ENCODE peak calls at places on chromosomes 5 and 9, in five cellular contexts. E, H, I, P and D are unnamed samples.

GRCh38 chr5:5710471-5710870 is 288.0 kb downstream of the ICE1 start:
- DNase-seq in E (peak), P (no peak), H (no peak), I (no peak), D (no peak)

GRCh38 chr9:34590376-34591090 is 1.0 kb upstream of the CNTFR start:
- DNase-seq in E (no peak), P (no peak), I (no peak), H (no peak), D (no peak)

GRCh38 chr9:118929317-118929716 is 439.9 kb downstream of the BRINP1 start:
- DNase-seq in E (no peak), I (no peak), P (no peak), H (no peak), D (no peak)

GRCh38 chr9:70413427-70413797 is 1.0 kb downstream of the KLF9 start:
- DNase-seq in I (peak), P (no peak), E (no peak), H (no peak), D (no peak)

GRCh38 chr9:124124729-124125589 is 113.4 kb downstream of the LHX2 start:
- DNase-seq in P (no peak), E (no peak), I (no peak), H (no peak), D (no peak)

GRCh38 chr5:123875444-123876264 is 363.7 kb downstream of the CSNK1G3 start:
- DNase-seq in I (no peak), P (peak), H (peak), E (peak), D (peak)

GRCh38 chr9:37425298-37425752 is 2.8 kb downstream of the GRHPR start:
- DNase-seq in H (no peak), I (no peak), E (no peak), P (no peak), D (no peak)

GRCh38 chr9:98807070-98807810 is at the start of gene GALNT12:
- DNase-seq in P (peak), H (peak), E (peak), I (peak), D (no peak)

GRCh38 chr5:32388429-32389111 is 56.0 kb downstream of the ZFR start:
- DNase-seq in I (no peak), P (no peak), H (no peak), E (no peak), D (no peak)

GRCh38 chr9:74887041-74887980 is at the start of gene TRPM6:
- DNase-seq in P (peak), E (peak), I (peak), H (peak), D (peak)

GRCh38 chr5:6837519-6838110 is 124.4 kb downstream of the TENT4A start:
- DNase-seq in P (peak), I (no peak), H (no peak), E (no peak), D (peak)

GRCh38 chr5:177189416-177189815 is 55.8 kb downstream of the NSD1 start:
- DNase-seq in E (no peak), I (no peak), H (no peak), P (no peak), D (no peak)

GRCh38 chr5:35478856-35479682 is 138.6 kb upstream of the SPEF2 start:
- DNase-seq in E (no peak), I (no peak), H (no peak), P (no peak), D (no peak)

GRCh38 chr5:35598707-35599370 is 18.8 kb upstream of the SPEF2 start:
- DNase-seq in H (no peak), P (no peak), E (no peak), I (no peak), D (no peak)

GRCh38 chr9:89661956-89662717 is 57.3 kb downstream of the GADD45G start:
- DNase-seq in I (no peak), P (peak), H (peak), E (peak), D (peak)

GRCh38 chr5:179258001-179258921 is 87.0 kb downstream of the ADAMTS2 start:
- DNase-seq in H (no peak), P (no peak), I (no peak), E (no peak), D (no peak)

GRCh38 chr5:14671414-14671813 is 6.9 kb downstream of the OTULIN start:
- DNase-seq in I (no peak), H (no peak), E (no peak), P (no peak), D (no peak)

GRCh38 chr5:135033026-135033861 is 784 bp downstream of the PITX1 start:
- DNase-seq in P (peak), E (no peak), H (no peak), I (no peak), D (no peak)

GRCh38 chr9:88949961-88950340 is 41.3 kb upstream of the S1PR3 start:
- DNase-seq in P (no peak), E (no peak), I (no peak), H (no peak), D (no peak)

GRCh38 chr5:89595065-89595464 is 712.1 kb upstream of the MEF2C start:
- DNase-seq in P (no peak), E (no peak), I (no peak), H (no peak), D (no peak)

GRCh38 chr5:75931175-75931574 is 152.0 kb upstream of the SV2C start:
- DNase-seq in E (no peak), I (no peak), P (no peak), H (no peak), D (no peak)

GRCh38 chr5:113089653-113090335 is 113.2 kb downstream of the DCP2 start:
- DNase-seq in P (no peak), I (no peak), H (no peak), E (no peak), D (no peak)

GRCh38 chr9:121286973-121287721 is 19.2 kb downstream of the GSN start:
- DNase-seq in H (peak), I (no peak), P (peak), E (peak), D (peak)

GRCh38 chr9:98104445-98104881 is 14.6 kb downstream of the TRIM14 start:
- DNase-seq in H (no peak), I (no peak), E (no peak), P (no peak), D (no peak)

GRCh38 chr5:109852371-109853160 is 162.8 kb downstream of the MAN2A1 start:
- DNase-seq in H (no peak), E (no peak), I (no peak), P (no peak), D (no peak)

GRCh38 chr5:14753947-14754346 is 89.4 kb downstream of the OTULIN start:
- DNase-seq in E (no peak), H (no peak), I (no peak), P (no peak), D (no peak)

GRCh38 chr5:115586525-115587146 is 15.6 kb downstream of the TICAM2 start:
- DNase-seq in I (no peak), H (no peak), P (no peak), E (peak), D (no peak)

GRCh38 chr5:142301487-142302035 is 23.3 kb downstream of the SPRY4 start:
- DNase-seq in I (no peak), P (no peak), H (no peak), E (no peak), D (no peak)

GRCh38 chr5:89733772-89734171 is 675.8 kb downstream of the CETN3 start:
- DNase-seq in P (no peak), I (no peak), E (no peak), H (no peak), D (no peak)

GRCh38 chr5:173065155-173065554 is 9.0 kb downstream of the CREBRF start:
- DNase-seq in P (no peak), I (no peak), H (no peak), E (no peak), D (no peak)

GRCh38 chr5:150209020-150209635 is 19.3 kb downstream of the SLC6A7 start:
- DNase-seq in I (no peak), H (peak), P (no peak), E (no peak), D (no peak)

GRCh38 chr5:139419793-139420192 is 15.9 kb upstream of the SPATA24 start:
- DNase-seq in E (no peak), H (no peak), I (no peak), P (no peak), D (no peak)

GRCh38 chr5:135127604-135128240 is 93.7 kb upstream of the PITX1 start:
- DNase-seq in P (no peak), E (no peak), H (no peak), I (no peak), D (no peak)

GRCh38 chr5:152547202-152547601 is 142.1 kb upstream of the NMUR2 start:
- DNase-seq in H (no peak), P (no peak), I (no peak), E (no peak), D (no peak)

GRCh38 chr5:68266457-68266856 is 50.9 kb downstream of the PIK3R1 start:
- DNase-seq in P (no peak), H (no peak), E (no peak), I (no peak), D (no peak)

GRCh38 chr5:122352331-122352730 is 40.3 kb downstream of the SNCAIP start:
- DNase-seq in I (no peak), H (no peak), E (no peak), P (no peak), D (no peak)